ENCODE peak calls at places on chromosome 14, in nine cellular contexts. B, O, N, W, R, I, X, U and T are unnamed samples.

GRCh38 chr14:73741386-73741875 is 27.2 kb upstream of the PNMA1 start:
- DNase-seq in N (peak; percentile 64), B (peak; percentile 66), W (no peak), X (peak; percentile 86), I (peak; percentile 92), U (peak; percentile 66), O (no peak), R (peak; percentile 71), T (no peak)

GRCh38 chr14:91383439-91383838 is 34.2 kb downstream of the CCDC88C start:
- DNase-seq in B (no peak), W (no peak), O (no peak), I (no peak), N (no peak), R (no peak), X (no peak), U (no peak), T (no peak)

GRCh38 chr14:52755607-52756316 is 25.8 kb downstream of the STYX start:
- DNase-seq in B (no peak), U (no peak), N (no peak), R (no peak), O (no peak), W (no peak), X (no peak), I (peak; percentile 18), T (no peak)

GRCh38 chr14:85934123-85934885 is 404.4 kb downstream of the FLRT2 start:
- DNase-seq in N (peak; percentile 4), B (no peak), U (peak; percentile 14), R (no peak), X (peak; percentile 12), I (peak; percentile 63), W (no peak), O (no peak), T (no peak)

GRCh38 chr14:23066855-23067744 is 9.8 kb upstream of the CDH24 start:
- DNase-seq in X (no peak), R (no peak), O (no peak), W (no peak), N (no peak), I (no peak), U (no peak), B (no peak), T (no peak)

GRCh38 chr14:38481939-38482678 is 226.2 kb upstream of the CLEC14A start:
- DNase-seq in W (no peak), B (peak; percentile 70), I (no peak), U (no peak), N (no peak), X (no peak), R (no peak), O (no peak), T (no peak)

GRCh38 chr14:42550282-42550681 is 943.6 kb downstream of the LRFN5 start:
- DNase-seq in X (no peak), N (no peak), O (no peak), R (no peak), U (no peak), I (no peak), B (no peak), W (no peak), T (no peak)

GRCh38 chr14:29926701-29927595 is 699 bp downstream of the PRKD1 start:
- DNase-seq in B (peak; percentile 43), W (no peak), O (peak; percentile 78), N (peak; percentile 72), X (peak; percentile 50), I (peak; percentile 29), U (peak; percentile 55), R (peak; percentile 56), T (no peak)

GRCh38 chr14:72801381-72801812 is 92.5 kb downstream of the DPF3 start:
- DNase-seq in W (no peak), X (no peak), U (no peak), B (peak; percentile 99), N (no peak), R (no peak), I (no peak), O (no peak), T (no peak)

GRCh38 chr14:83838221-83838620 is 1691.7 kb upstream of the FLRT2 start:
- DNase-seq in I (no peak), U (no peak), W (no peak), R (no peak), X (no peak), O (no peak), B (peak; percentile 5), N (no peak), T (no peak)

GRCh38 chr14:92603309-92604257 is 90.0 kb downstream of the RIN3 start:
- DNase-seq in U (no peak), R (no peak), W (peak; percentile 30), B (peak; percentile 83), I (no peak), N (no peak), O (peak; percentile 46), X (peak; percentile 58), T (no peak)

GRCh38 chr14:91167380-91167770 is 53.5 kb downstream of the DGLUCY start:
- DNase-seq in U (no peak), N (peak; percentile 16), R (no peak), I (no peak), B (no peak), O (no peak), W (no peak), X (no peak), T (no peak)

GRCh38 chr14:91860238-91860637 is 7.1 kb downstream of the TC2N start:
- DNase-seq in U (no peak), W (no peak), N (no peak), R (no peak), X (no peak), B (no peak), I (no peak), O (no peak), T (no peak)

GRCh38 chr14:94307410-94307992 is 14.4 kb upstream of the SERPINA10 start:
- DNase-seq in N (no peak), W (no peak), R (no peak), X (no peak), U (no peak), I (peak; percentile 28), B (no peak), O (no peak), T (peak; percentile 35)

GRCh38 chr14:46250113-46250703 is 401.4 kb downstream of the RPL10L start:
- DNase-seq in X (no peak), W (no peak), B (no peak), N (no peak), R (no peak), U (no peak), I (peak; percentile 6), O (peak; percentile 29), T (no peak)

GRCh38 chr14:33682746-33683145 is 268.1 kb downstream of the EGLN3 start:
- DNase-seq in I (no peak), N (peak; percentile 34), B (peak; percentile 40), W (no peak), O (no peak), X (peak; percentile 60), R (peak; percentile 50), U (peak; percentile 80), T (no peak)

GRCh38 chr14:88895116-88895515 is 70.7 kb downstream of the TTC8 start:
- DNase-seq in N (no peak), B (peak; percentile 80), X (no peak), I (no peak), U (no peak), R (no peak), O (no peak), W (no peak), T (no peak)

GRCh38 chr14:22266141-22266442 is 322.9 kb downstream of the DAD1 start:
- DNase-seq in W (no peak), B (peak; percentile 18), I (no peak), N (no peak), U (no peak), O (no peak), X (no peak), R (no peak), T (no peak)

GRCh38 chr14:64760916-64761315 is 56.7 kb downstream of the PLEKHG3 start:
- DNase-seq in O (no peak), I (no peak), N (no peak), W (no peak), B (no peak), U (no peak), R (peak; percentile 17), X (no peak), T (no peak)
- H3K27ac ChIP-seq in O (no peak overlapping the region), I (no peak overlapping the region), N (peak overlapping the region; percentile 78), W (peak overlapping the region; percentile 75), B (no peak overlapping the region), U (peak overlapping the region; percentile 87), R (peak overlapping the region; percentile 82), X (no peak overlapping the region), T (no peak overlapping the region)

GRCh38 chr14:24429395-24430142 is at the start of the genes CBLN3 and KHNYN:
- DNase-seq in W (peak; percentile 59), N (peak; percentile 95), U (peak; percentile 91), R (peak; percentile 93), B (peak; percentile 92), I (peak; percentile 92), X (peak; percentile 93), O (peak; percentile 93), T (no peak)
- H3K4me1 ChIP-seq in W (peaks cover 17% of the 10 kb centered on the region), N (peaks cover 74% of the 10 kb centered on the region), U (no peaks in the 10 kb centered on the region), R (peaks cover 17% of the 10 kb centered on the region), B (peaks cover 18% of the 10 kb centered on the region), I (peaks cover 14% of the 10 kb centered on the region), X (peaks cover 49% of the 10 kb centered on the region), O (peaks cover 9% of the 10 kb centered on the region), T (no peaks in the 10 kb centered on the region)

GRCh38 chr14:75175677-75176141 is 703 bp downstream of the TMED10 start:
- DNase-seq in U (no peak), O (no peak), X (no peak), N (no peak), I (no peak), R (no peak), B (peak; percentile 35), W (no peak), T (no peak)

GRCh38 chr14:75176142-75176820 is at the start of gene TMED10:
- DNase-seq in X (peak; percentile 89), N (peak; percentile 92), R (peak; percentile 89), I (peak; percentile 88), O (peak; percentile 95), W (peak; percentile 52), U (peak; percentile 87), B (peak; percentile 85), T (peak; percentile 52)

GRCh38 chr14:75170797-75171196 is 5.6 kb downstream of the TMED10 start:
- DNase-seq in N (no peak), X (no peak), U (no peak), I (no peak), B (no peak), W (no peak), R (no peak), O (no peak), T (no peak)

GRCh38 chr14:75168586-75169335 is 7.7 kb downstream of the TMED10 start:
- DNase-seq in O (no peak), B (peak; percentile 64), R (no peak), X (no peak), N (no peak), U (no peak), I (no peak), W (no peak), T (no peak)

DNA sequence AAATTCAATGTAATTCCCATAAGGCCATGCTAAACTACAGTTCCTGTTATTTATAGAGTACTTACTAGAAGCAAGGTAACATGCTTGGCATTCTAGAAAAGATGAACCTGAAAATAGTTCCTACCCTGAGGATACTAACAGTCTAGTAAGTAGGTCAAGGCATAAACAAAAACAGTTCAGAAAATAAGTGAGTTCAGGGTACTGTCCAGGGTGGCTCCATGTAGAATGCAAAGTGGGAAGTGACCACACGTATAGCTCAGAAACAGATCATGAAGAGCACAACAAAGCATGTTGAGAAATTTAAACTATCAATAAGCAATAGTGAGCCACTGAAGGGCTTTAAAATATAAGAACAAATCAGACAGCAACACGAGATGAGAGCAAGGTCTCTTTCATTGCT is 2.3 kb downstream of the TMED10 start:
- DNase-seq in X (no peak), I (no peak), O (no peak), U (no peak), B (no peak), N (no peak), W (no peak), R (no peak), T (no peak)
- H3K4me3 ChIP-seq in X (no peak overlapping the region), I (no peak overlapping the region), O (no peak overlapping the region), U (no peak overlapping the region), B (no peak overlapping the region), N (no peak overlapping the region), W (no peak overlapping the region), R (peak overlapping the region; percentile 90), T (no peak overlapping the region)

GRCh38 chr14:77002889-77003288 is 25.6 kb downstream of the IRF2BPL start:
- DNase-seq in B (no peak), I (no peak), O (no peak), N (no peak), W (no peak), X (no peak), R (no peak), U (no peak), T (no peak)
- H3K27ac ChIP-seq in B (no peak overlapping the region), I (no peak overlapping the region), O (no peak overlapping the region), N (no peak overlapping the region), W (no peak overlapping the region), X (no peak overlapping the region), R (no peak overlapping the region), U (no peak overlapping the region), T (no peak overlapping the region)